ENCODE peak calls at places on chromosomes 7 and 10, in four cellular contexts. N is HepG2, B is GM12878, F is K562. U is an unnamed sample.
A peak's percentile ranks its signal among the peaks of the same experiment; 100 is the strongest.

GRCh38 chr10:124290095-124290795 is 128.5 kb downstream of the OAT start:
- DNase-seq in F (peak; percentile 23), N (no peak), B (peak; percentile 80), U (no peak)

GRCh38 chr7:11120068-11120664 is 146.5 kb downstream of the PHF14 start:
- DNase-seq in B (no peak), N (no peak), F (no peak), U (no peak)

GRCh38 chr10:34157501-34157900 is 657.6 kb downstream of the PARD3 start:
- DNase-seq in N (no peak), B (no peak), F (no peak), U (no peak)

GRCh38 chr7:24706211-24707165 is 50.8 kb downstream of the GSDME start:
- DNase-seq in F (no peak), N (no peak), B (no peak), U (no peak)

GRCh38 chr7:149097088-149097487 is 6.6 kb upstream of the ZNF786 start:
- DNase-seq in F (no peak), B (no peak), N (no peak), U (no peak)

GRCh38 chr10:5668429-5668828 is 2.0 kb upstream of the ASB13 start:
- DNase-seq in N (no peak), B (no peak), F (no peak), U (no peak)

GRCh38 chr7:82926477-82926876 is 236.2 kb downstream of the PCLO start:
- DNase-seq in F (no peak), N (no peak), B (no peak), U (no peak)

GRCh38 chr7:70668606-70669358 is 463.2 kb upstream of the GALNT17 start:
- DNase-seq in B (peak; percentile 43), N (no peak), F (no peak), U (no peak)

GRCh38 chr7:34249192-34249591 is 343.9 kb downstream of the BMPER start:
- DNase-seq in F (no peak), N (no peak), B (no peak), U (no peak)

GRCh38 chr7:132878228-132878919 is 203.5 kb downstream of the CHCHD3 start:
- DNase-seq in N (no peak), B (no peak), F (no peak), U (no peak)

GRCh38 chr10:19824397-19825342 is 8.4 kb downstream of the PLXDC2 start:
- DNase-seq in B (no peak), F (no peak), N (no peak), U (no peak)

GRCh38 chr10:21169271-21169670 is 272.2 kb upstream of the NEBL start:
- DNase-seq in B (no peak), N (no peak), F (no peak), U (no peak)

GRCh38 chr10:122435212-122435827 is 19.1 kb upstream of the ARMS2 start:
- DNase-seq in B (no peak), N (peak; percentile 30), F (peak; percentile 18), U (no peak)

GRCh38 chr7:120303105-120303504 is 30.1 kb downstream of the KCND2 start:
- DNase-seq in N (no peak), B (no peak), F (no peak), U (no peak)

GRCh38 chr7:2825595-2826227 is 18.4 kb downstream of the GNA12 start:
- DNase-seq in B (no peak), N (no peak), F (no peak), U (no peak)

GRCh38 chr7:85074-85945 is 107.1 kb upstream of the FAM20C start:
- DNase-seq in F (no peak), B (no peak), N (no peak), U (no peak)

GRCh38 chr10:22250897-22251605 is 33.2 kb upstream of the EBLN1 start:
- DNase-seq in N (no peak), F (no peak), B (no peak), U (no peak)

GRCh38 chr10:34295142-34295548 is 520.0 kb downstream of the PARD3 start:
- DNase-seq in B (no peak), N (no peak), F (no peak), U (no peak)

GRCh38 chr7:98133621-98134266 is 27.1 kb downstream of the LMTK2 start:
- DNase-seq in F (no peak), B (no peak), N (peak; percentile 76), U (no peak)

GRCh38 chr7:45181991-45182855 is 24.6 kb downstream of the RAMP3 start:
- DNase-seq in B (no peak), N (no peak), F (no peak), U (no peak)

GRCh38 chr7:121953164-121953563 is 80.2 kb downstream of the PTPRZ1 start:
- DNase-seq in F (no peak), N (no peak), B (no peak), U (no peak)

GRCh38 chr10:103295391-103296044 is 18.6 kb downstream of the INA start:
- DNase-seq in N (no peak), B (no peak), F (no peak), U (no peak)

GRCh38 chr10:484925-485661 is 204.4 kb downstream of the DIP2C start:
- DNase-seq in B (no peak), F (no peak), N (no peak), U (no peak)

GRCh38 chr7:3552499-3552898 is 251.4 kb downstream of the SDK1 start:
- DNase-seq in B (no peak), F (no peak), N (no peak), U (no peak)

GRCh38 chr10:48238826-48239520 is 35.5 kb downstream of the FRMPD2 start:
- DNase-seq in B (no peak), N (no peak), F (no peak), U (no peak)

GRCh38 chr7:155842496-155843265 is 30.4 kb upstream of the SHH start:
- DNase-seq in N (no peak), B (no peak), F (no peak), U (no peak)

GRCh38 chr7:157389951-157390730 is 53.3 kb downstream of the DNAJB6 start:
- DNase-seq in F (no peak), N (no peak), B (no peak), U (no peak)

GRCh38 chr10:128063736-128064614 is 62.2 kb downstream of the MKI67 start:
- DNase-seq in B (no peak), F (no peak), N (no peak), U (no peak)

GRCh38 chr10:55629792-55630490 is 731.1 kb downstream of the ZWINT start:
- DNase-seq in F (no peak), B (no peak), N (peak; percentile 6), U (peak; percentile 50)

GRCh38 chr10:84026821-84027257 is 112.5 kb upstream of the GHITM start:
- DNase-seq in N (peak; percentile 10), B (no peak), F (peak; percentile 52), U (peak; percentile 68)

GRCh38 chr7:95952851-95953250 is 180.5 kb downstream of the DYNC1I1 start:
- DNase-seq in B (no peak), N (no peak), F (no peak), U (no peak)

GRCh38 chr10:118569241-118569881 is 26.1 kb downstream of the PRLHR start:
- DNase-seq in B (no peak), F (no peak), N (no peak), U (no peak)

GRCh38 chr10:6108631-6109443 is 20.0 kb downstream of the RBM17 start:
- DNase-seq in N (peak; percentile 42), B (no peak), F (peak; percentile 61), U (no peak)

GRCh38 chr10:86755454-86755739 is 1.0 kb upstream of the BMPR1A start:
- DNase-seq in F (no peak), N (no peak), B (no peak), U (no peak)
- TF ChIP-seq CBX5 in F (no peak), N (no peak), B (no peak), U (no peak)

DNA sequence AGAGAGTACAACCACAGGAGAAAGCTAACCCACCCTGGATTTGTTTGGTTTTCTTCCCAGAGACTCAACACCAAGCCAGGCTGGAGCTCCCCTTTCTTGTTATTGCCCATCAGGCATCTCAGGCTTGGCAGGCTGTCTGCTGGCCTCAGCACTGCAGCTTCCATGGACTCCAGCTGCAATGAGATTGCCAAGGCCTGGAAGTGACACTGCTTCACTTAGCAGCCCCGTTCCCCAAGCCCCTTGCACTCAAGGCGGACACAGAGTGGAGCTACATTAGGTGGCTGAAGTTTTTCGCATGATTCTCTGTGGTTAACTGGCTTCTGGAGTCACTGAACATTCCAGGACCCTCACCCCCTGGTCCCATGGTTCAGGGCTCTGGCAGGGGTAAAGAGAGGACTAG is 163.1 kb upstream of the GDF10 start:
- DNase-seq in N (no peak), B (no peak), F (no peak), U (no peak)
- TF ChIP-seq SRF in N (no peak), B (no peak), F (no peak), U (no peak)

DNA sequence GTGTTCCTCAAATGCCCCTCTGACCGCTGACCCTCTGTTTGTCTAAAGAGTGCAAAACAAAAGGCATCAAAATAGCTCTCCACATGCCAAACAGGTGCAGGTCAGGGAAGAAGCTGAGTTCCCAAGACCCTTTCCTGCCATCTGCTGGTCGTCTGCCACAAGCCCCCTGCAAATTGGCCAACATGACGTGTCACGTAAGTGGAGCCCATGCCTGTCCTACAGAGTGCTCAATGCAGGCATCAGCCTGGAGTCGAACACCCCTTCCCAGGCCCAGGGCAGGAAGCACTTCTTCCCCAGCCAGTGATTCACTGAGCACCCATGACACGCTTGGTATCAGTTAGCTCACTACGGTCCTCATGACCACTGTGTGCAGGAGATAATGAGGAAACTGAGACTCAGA is 14.1 kb downstream of the TMEM72 start:
- DNase-seq in F (peak; percentile 46), N (peak; percentile 60), B (no peak), U (peak; percentile 75)
- TF ChIP-seq EP300 in F (no peak), N (no peak), B (no peak), U (no peak)

GRCh38 chr7:41887446-41887845 is 184.6 kb upstream of the INHBA start:
- DNase-seq in B (no peak), F (no peak), N (no peak), U (no peak)
- TF ChIP-seq CBX5 in B (no peak), F (no peak), N (no peak), U (no peak)

GRCh38 chr10:98041352-98042043 is 11.1 kb upstream of the CRTAC1 start:
- DNase-seq in N (peak; percentile 54), B (no peak), F (peak; percentile 33), U (peak; percentile 84)

GRCh38 chr10:98047009-98047741 is 16.8 kb upstream of the CRTAC1 start:
- DNase-seq in B (no peak), F (no peak), N (no peak), U (no peak)

GRCh38 chr10:98045785-98046389 is 15.5 kb upstream of the CRTAC1 start:
- DNase-seq in F (peak; percentile 67), N (peak; percentile 52), B (no peak), U (peak; percentile 49)
- TF ChIP-seq SRF in F (no peak), N (no peak), B (no peak), U (no peak)